ENCODE peak calls at places on chromosome 13, in six cellular contexts. One of them, this sample, is unnamed.
A peak's percentile ranks its signal among the peaks of the same experiment; 100 is the strongest.

GRCh38 chr13:40672310-40673060 is 6.0 kb upstream of the FOXO1 start:
- DNase-seq in BE2C: peak; percentile 18
- DNase-seq in cardiac fibroblast: peak; percentile 49
- DNase-seq in sigmoid colon: no peak
- DNase-seq in CD4-positive, alpha-beta T cell: no peak
- DNase-seq in nucleus accumbens: no peak
- DNase-seq in this sample: no peak

GRCh38 chr13:110116072-110116487 is 190.9 kb downstream of the COL4A1 start:
- DNase-seq in cardiac fibroblast: peak; percentile 87
- DNase-seq in BE2C: peak; percentile 70
- DNase-seq in sigmoid colon: peak; percentile 79
- DNase-seq in nucleus accumbens: no peak
- DNase-seq in CD4-positive, alpha-beta T cell: peak; percentile 28
- DNase-seq in this sample: no peak

GRCh38 chr13:102236341-102236740 is 165.5 kb downstream of the FGF14 start:
- DNase-seq in BE2C: no peak
- DNase-seq in nucleus accumbens: no peak
- DNase-seq in cardiac fibroblast: no peak
- DNase-seq in sigmoid colon: no peak
- DNase-seq in CD4-positive, alpha-beta T cell: no peak
- DNase-seq in this sample: no peak

GRCh38 chr13:41311607-41312500 is 787 bp downstream of the NAA16 start:
- DNase-seq in BE2C: peak; percentile 64
- DNase-seq in CD4-positive, alpha-beta T cell: peak; percentile 35
- DNase-seq in cardiac fibroblast: peak; percentile 51
- DNase-seq in nucleus accumbens: peak; percentile 55
- DNase-seq in sigmoid colon: peak; percentile 68
- DNase-seq in this sample: peak; percentile 56

GRCh38 chr13:52156724-52157251 is 2.6 kb downstream of the NEK3 start:
- DNase-seq in cardiac fibroblast: peak; percentile 20
- DNase-seq in BE2C: no peak
- DNase-seq in CD4-positive, alpha-beta T cell: no peak
- DNase-seq in nucleus accumbens: no peak
- DNase-seq in sigmoid colon: no peak
- DNase-seq in this sample: no peak

GRCh38 chr13:76609643-76610042 is 276.6 kb downstream of the KCTD12 start:
- DNase-seq in BE2C: peak; percentile 29
- DNase-seq in cardiac fibroblast: no peak
- DNase-seq in sigmoid colon: no peak
- DNase-seq in nucleus accumbens: peak; percentile 7
- DNase-seq in CD4-positive, alpha-beta T cell: no peak
- DNase-seq in this sample: no peak

GRCh38 chr13:35768551-35768950 is 292.1 kb upstream of the MAB21L1 start:
- DNase-seq in CD4-positive, alpha-beta T cell: no peak
- DNase-seq in sigmoid colon: no peak
- DNase-seq in cardiac fibroblast: no peak
- DNase-seq in nucleus accumbens: no peak
- DNase-seq in BE2C: no peak
- DNase-seq in this sample: no peak

GRCh38 chr13:99312493-99312883 is 5.3 kb upstream of the GPR183 start:
- DNase-seq in CD4-positive, alpha-beta T cell: no peak
- DNase-seq in sigmoid colon: peak; percentile 93
- DNase-seq in nucleus accumbens: peak; percentile 30
- DNase-seq in BE2C: no peak
- DNase-seq in cardiac fibroblast: peak; percentile 86
- DNase-seq in this sample: peak; percentile 51

GRCh38 chr13:46908511-46908910 is 11.7 kb upstream of the HTR2A start:
- DNase-seq in sigmoid colon: no peak
- DNase-seq in BE2C: no peak
- DNase-seq in nucleus accumbens: no peak
- DNase-seq in CD4-positive, alpha-beta T cell: no peak
- DNase-seq in cardiac fibroblast: peak; percentile 72
- DNase-seq in this sample: no peak

GRCh38 chr13:113584205-113584869 is at the start of gene TFDP1:
- DNase-seq in cardiac fibroblast: peak; percentile 87
- DNase-seq in BE2C: peak; percentile 93
- DNase-seq in CD4-positive, alpha-beta T cell: peak; percentile 41
- DNase-seq in sigmoid colon: peak; percentile 75
- DNase-seq in nucleus accumbens: peak; percentile 60
- DNase-seq in this sample: peak; percentile 58

GRCh38 chr13:93967286-93967685 is 512.2 kb downstream of the DCT start:
- DNase-seq in BE2C: no peak
- DNase-seq in sigmoid colon: no peak
- DNase-seq in cardiac fibroblast: no peak
- DNase-seq in nucleus accumbens: no peak
- DNase-seq in CD4-positive, alpha-beta T cell: no peak
- DNase-seq in this sample: no peak

GRCh38 chr13:52359534-52359933 is 46.4 kb downstream of the THSD1 start:
- DNase-seq in CD4-positive, alpha-beta T cell: no peak
- DNase-seq in sigmoid colon: no peak
- DNase-seq in BE2C: no peak
- DNase-seq in nucleus accumbens: no peak
- DNase-seq in cardiac fibroblast: peak; percentile 70
- DNase-seq in this sample: no peak

This sample was measured in hippocampal formation.